ENCODE peak calls at places on chromosomes 2 and 18, in nine cellular contexts. One of them, this sample, is unnamed.

GRCh38 chr2:232537079-232537478 is 2.4 kb upstream of the CHRNG start:
- DNase-seq in GM23338: peak
- DNase-seq in uterus: no peak
- DNase-seq in fibroblast of pulmonary artery: no peak
- DNase-seq in Peyer's patch: peak
- DNase-seq in RWPE2: no peak
- DNase-seq in mucosa of descending colon: no peak
- DNase-seq in thoracic aorta: no peak
- DNase-seq in HCT116: no peak
- DNase-seq in this sample: peak

GRCh38 chr2:71611247-71611646 is 157.9 kb downstream of the DYSF start:
- DNase-seq in GM23338: no peak
- DNase-seq in uterus: no peak
- DNase-seq in Peyer's patch: peak
- DNase-seq in RWPE2: peak
- DNase-seq in HCT116: no peak
- DNase-seq in thoracic aorta: no peak
- DNase-seq in mucosa of descending colon: no peak
- DNase-seq in fibroblast of pulmonary artery: no peak
- DNase-seq in this sample: peak

GRCh38 chr2:2232167-2232566 is 98.9 kb downstream of the MYT1L start:
- DNase-seq in thoracic aorta: no peak
- DNase-seq in mucosa of descending colon: no peak
- DNase-seq in GM23338: no peak
- DNase-seq in RWPE2: no peak
- DNase-seq in fibroblast of pulmonary artery: no peak
- DNase-seq in HCT116: no peak
- DNase-seq in uterus: no peak
- DNase-seq in Peyer's patch: no peak
- DNase-seq in this sample: no peak

GRCh38 chr2:201149064-201149820 is 33.3 kb downstream of the CFLAR start:
- DNase-seq in RWPE2: no peak
- DNase-seq in mucosa of descending colon: no peak
- DNase-seq in thoracic aorta: no peak
- DNase-seq in uterus: no peak
- DNase-seq in Peyer's patch: no peak
- DNase-seq in GM23338: no peak
- DNase-seq in HCT116: peak
- DNase-seq in fibroblast of pulmonary artery: peak
- DNase-seq in this sample: no peak

GRCh38 chr2:109335586-109336266 is 206.7 kb downstream of the SH3RF3 start:
- DNase-seq in Peyer's patch: no peak
- DNase-seq in uterus: no peak
- DNase-seq in GM23338: no peak
- DNase-seq in HCT116: no peak
- DNase-seq in RWPE2: no peak
- DNase-seq in fibroblast of pulmonary artery: peak
- DNase-seq in mucosa of descending colon: no peak
- DNase-seq in thoracic aorta: no peak
- DNase-seq in this sample: no peak

GRCh38 chr2:205754924-205755321 is 72.6 kb downstream of the NRP2 start:
- DNase-seq in HCT116: peak
- DNase-seq in RWPE2: no peak
- DNase-seq in Peyer's patch: peak
- DNase-seq in thoracic aorta: no peak
- DNase-seq in mucosa of descending colon: no peak
- DNase-seq in GM23338: no peak
- DNase-seq in uterus: no peak
- DNase-seq in fibroblast of pulmonary artery: no peak
- DNase-seq in this sample: no peak

GRCh38 chr2:239948100-239948881 is 76.9 kb downstream of the NDUFA10 start:
- DNase-seq in RWPE2: peak
- DNase-seq in uterus: peak
- DNase-seq in fibroblast of pulmonary artery: no peak
- DNase-seq in mucosa of descending colon: peak
- DNase-seq in HCT116: no peak
- DNase-seq in Peyer's patch: no peak
- DNase-seq in thoracic aorta: no peak
- DNase-seq in GM23338: no peak
- DNase-seq in this sample: peak

GRCh38 chr2:4635289-4635688 is 931.9 kb downstream of the DCDC2C start:
- DNase-seq in RWPE2: no peak
- DNase-seq in thoracic aorta: no peak
- DNase-seq in uterus: no peak
- DNase-seq in fibroblast of pulmonary artery: no peak
- DNase-seq in HCT116: no peak
- DNase-seq in GM23338: no peak
- DNase-seq in mucosa of descending colon: no peak
- DNase-seq in Peyer's patch: no peak
- DNase-seq in this sample: no peak

GRCh38 chr18:48955528-48956261 is 4.9 kb upstream of the SMAD7 start:
- DNase-seq in GM23338: peak
- DNase-seq in fibroblast of pulmonary artery: peak
- DNase-seq in mucosa of descending colon: no peak
- DNase-seq in RWPE2: no peak
- DNase-seq in HCT116: no peak
- DNase-seq in uterus: peak
- DNase-seq in thoracic aorta: peak
- DNase-seq in Peyer's patch: no peak
- DNase-seq in this sample: peak

GRCh38 chr2:179579744-179580143 is 281.7 kb downstream of the ZNF385B start:
- DNase-seq in Peyer's patch: no peak
- DNase-seq in HCT116: no peak
- DNase-seq in RWPE2: no peak
- DNase-seq in uterus: no peak
- DNase-seq in GM23338: no peak
- DNase-seq in fibroblast of pulmonary artery: no peak
- DNase-seq in mucosa of descending colon: no peak
- DNase-seq in thoracic aorta: no peak
- DNase-seq in this sample: no peak

GRCh38 chr18:5317186-5317585 is 21.7 kb upstream of the ZBTB14 start:
- DNase-seq in mucosa of descending colon: no peak
- DNase-seq in Peyer's patch: no peak
- DNase-seq in RWPE2: no peak
- DNase-seq in GM23338: no peak
- DNase-seq in thoracic aorta: no peak
- DNase-seq in uterus: no peak
- DNase-seq in HCT116: no peak
- DNase-seq in fibroblast of pulmonary artery: peak
- DNase-seq in this sample: no peak

GRCh38 chr2:160649698-160650097 is 156.1 kb upstream of the RBMS1 start:
- DNase-seq in thoracic aorta: no peak
- DNase-seq in Peyer's patch: no peak
- DNase-seq in HCT116: no peak
- DNase-seq in RWPE2: no peak
- DNase-seq in uterus: no peak
- DNase-seq in fibroblast of pulmonary artery: no peak
- DNase-seq in mucosa of descending colon: no peak
- DNase-seq in GM23338: no peak
- DNase-seq in this sample: no peak

GRCh38 chr2:160651416-160652200 is 158.0 kb upstream of the RBMS1 start:
- DNase-seq in Peyer's patch: no peak
- DNase-seq in HCT116: no peak
- DNase-seq in fibroblast of pulmonary artery: peak
- DNase-seq in uterus: no peak
- DNase-seq in GM23338: no peak
- DNase-seq in RWPE2: no peak
- DNase-seq in mucosa of descending colon: no peak
- DNase-seq in thoracic aorta: no peak
- DNase-seq in this sample: no peak

GRCh38 chr2:160646684-160647444 is 153.3 kb upstream of the RBMS1 start:
- DNase-seq in mucosa of descending colon: no peak
- DNase-seq in HCT116: no peak
- DNase-seq in RWPE2: peak
- DNase-seq in uterus: no peak
- DNase-seq in GM23338: peak
- DNase-seq in thoracic aorta: no peak
- DNase-seq in Peyer's patch: no peak
- DNase-seq in fibroblast of pulmonary artery: no peak
- DNase-seq in this sample: no peak

GRCh38 chr2:160650196-160651108 is 156.8 kb upstream of the RBMS1 start:
- DNase-seq in GM23338: no peak
- DNase-seq in HCT116: no peak
- DNase-seq in thoracic aorta: no peak
- DNase-seq in RWPE2: no peak
- DNase-seq in fibroblast of pulmonary artery: no peak
- DNase-seq in Peyer's patch: no peak
- DNase-seq in uterus: no peak
- DNase-seq in mucosa of descending colon: no peak
- DNase-seq in this sample: no peak

GRCh38 chr2:160647967-160648685 is 154.5 kb upstream of the RBMS1 start:
- DNase-seq in Peyer's patch: no peak
- DNase-seq in mucosa of descending colon: peak
- DNase-seq in uterus: no peak
- DNase-seq in HCT116: no peak
- DNase-seq in thoracic aorta: no peak
- DNase-seq in RWPE2: peak
- DNase-seq in GM23338: no peak
- DNase-seq in fibroblast of pulmonary artery: no peak
- DNase-seq in this sample: peak
- H3K4me3 ChIP-seq in Peyer's patch: no peak
- H3K4me3 ChIP-seq in mucosa of descending colon: no peak
- H3K4me3 ChIP-seq in uterus: no peak
- H3K4me3 ChIP-seq in HCT116: no peak
- H3K4me3 ChIP-seq in thoracic aorta: no peak
- H3K4me3 ChIP-seq in RWPE2: peak
- H3K4me3 ChIP-seq in GM23338: no peak
- H3K4me3 ChIP-seq in fibroblast of pulmonary artery: no peak
- H3K4me3 ChIP-seq in this sample: no peak

GRCh38 chr2:95312543-95313205 is 15.5 kb downstream of the KCNIP3 start:
- DNase-seq in RWPE2: no peak
- DNase-seq in HCT116: no peak
- DNase-seq in uterus: no peak
- DNase-seq in fibroblast of pulmonary artery: no peak
- DNase-seq in mucosa of descending colon: peak
- DNase-seq in GM23338: no peak
- DNase-seq in thoracic aorta: no peak
- DNase-seq in Peyer's patch: no peak
- DNase-seq in this sample: no peak
- H3K4me3 ChIP-seq in RWPE2: no peak
- H3K4me3 ChIP-seq in HCT116: no peak
- H3K4me3 ChIP-seq in uterus: no peak
- H3K4me3 ChIP-seq in fibroblast of pulmonary artery: no peak
- H3K4me3 ChIP-seq in mucosa of descending colon: no peak
- H3K4me3 ChIP-seq in GM23338: no peak
- H3K4me3 ChIP-seq in thoracic aorta: no peak
- H3K4me3 ChIP-seq in Peyer's patch: no peak
- H3K4me3 ChIP-seq in this sample: no peak

DNA sequence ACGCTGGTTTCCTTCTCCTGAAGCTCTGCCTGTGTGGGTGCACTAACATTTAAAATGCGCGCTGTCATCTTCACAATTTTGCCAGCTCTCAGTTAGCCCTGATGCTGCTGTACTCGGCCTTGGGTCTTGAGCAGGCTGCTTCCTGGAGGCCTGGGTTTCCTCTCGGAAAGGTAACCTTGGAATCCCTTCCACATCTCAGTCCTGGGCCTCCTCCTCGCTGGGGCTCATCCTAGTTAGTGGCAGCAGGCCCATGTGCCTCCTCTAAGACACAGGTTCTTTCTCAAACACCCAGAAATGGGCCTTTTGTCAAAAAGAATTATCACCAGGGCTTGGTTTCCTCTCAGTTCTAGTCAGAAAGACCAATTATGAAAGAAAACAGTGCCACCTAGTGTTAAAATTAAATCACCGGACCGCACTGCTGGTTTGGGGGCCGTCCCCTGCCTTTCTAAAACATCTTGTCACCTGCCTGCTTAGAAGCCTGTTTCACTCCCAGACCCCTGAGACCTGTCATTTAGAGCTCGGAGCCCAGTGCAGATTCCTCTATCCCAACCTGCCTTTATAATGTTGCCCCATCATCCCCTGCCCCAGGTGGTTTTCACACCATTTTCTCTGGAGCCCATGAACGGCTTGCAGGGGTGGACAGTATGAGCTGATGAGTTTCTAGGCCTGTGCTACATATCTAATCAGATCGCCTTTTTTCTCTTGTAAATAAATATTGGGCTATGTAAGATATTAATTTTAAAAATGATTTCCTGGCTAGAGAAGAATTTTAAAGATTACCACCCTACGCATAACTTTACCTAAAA is 42.4 kb downstream of the HK2 start:
- DNase-seq in thoracic aorta: no peak
- DNase-seq in GM23338: peak
- DNase-seq in Peyer's patch: no peak
- DNase-seq in HCT116: no peak
- DNase-seq in mucosa of descending colon: no peak
- DNase-seq in uterus: peak
- DNase-seq in RWPE2: no peak
- DNase-seq in fibroblast of pulmonary artery: peak
- DNase-seq in this sample: peak
- H3K4me3 ChIP-seq in thoracic aorta: no peak
- H3K4me3 ChIP-seq in GM23338: no peak
- H3K4me3 ChIP-seq in Peyer's patch: no peak
- H3K4me3 ChIP-seq in HCT116: no peak
- H3K4me3 ChIP-seq in mucosa of descending colon: no peak
- H3K4me3 ChIP-seq in uterus: no peak
- H3K4me3 ChIP-seq in RWPE2: no peak
- H3K4me3 ChIP-seq in fibroblast of pulmonary artery: no peak
- H3K4me3 ChIP-seq in this sample: no peak

GRCh38 chr2:47173986-47174730 is 19.1 kb upstream of the STPG4 start:
- DNase-seq in GM23338: no peak
- DNase-seq in mucosa of descending colon: no peak
- DNase-seq in Peyer's patch: no peak
- DNase-seq in HCT116: no peak
- DNase-seq in RWPE2: no peak
- DNase-seq in thoracic aorta: no peak
- DNase-seq in fibroblast of pulmonary artery: no peak
- DNase-seq in uterus: no peak
- DNase-seq in this sample: no peak
- H3K4me3 ChIP-seq in GM23338: peak
- H3K4me3 ChIP-seq in mucosa of descending colon: no peak
- H3K4me3 ChIP-seq in Peyer's patch: peak
- H3K4me3 ChIP-seq in HCT116: peak
- H3K4me3 ChIP-seq in RWPE2: peak
- H3K4me3 ChIP-seq in thoracic aorta: peak
- H3K4me3 ChIP-seq in fibroblast of pulmonary artery: peak
- H3K4me3 ChIP-seq in uterus: peak
- H3K4me3 ChIP-seq in this sample: peak

GRCh38 chr2:10518470-10519060 is 70.4 kb upstream of the ODC1 start:
- DNase-seq in GM23338: no peak
- DNase-seq in HCT116: no peak
- DNase-seq in Peyer's patch: no peak
- DNase-seq in fibroblast of pulmonary artery: no peak
- DNase-seq in mucosa of descending colon: no peak
- DNase-seq in thoracic aorta: no peak
- DNase-seq in RWPE2: no peak
- DNase-seq in uterus: no peak
- DNase-seq in this sample: peak
- H3K4me3 ChIP-seq in GM23338: no peak
- H3K4me3 ChIP-seq in HCT116: no peak
- H3K4me3 ChIP-seq in Peyer's patch: no peak
- H3K4me3 ChIP-seq in fibroblast of pulmonary artery: no peak
- H3K4me3 ChIP-seq in mucosa of descending colon: no peak
- H3K4me3 ChIP-seq in thoracic aorta: no peak
- H3K4me3 ChIP-seq in RWPE2: no peak
- H3K4me3 ChIP-seq in uterus: no peak
- H3K4me3 ChIP-seq in this sample: no peak

This sample was measured in H7.